ENCODE peak calls at places on chromosomes 7 and 10, in seven cellular contexts. R is EH, O is GM23248, I is WERI-Rb-1, W is dermis blood vessel endothelial cell, Y is nucleus accumbens, Q is right atrium auricular region. N is an unnamed sample.

GRCh38 chr10:7819126-7819470 is 793 bp downstream of the TAF3 start:
- DNase-seq in R (peak; percentile 63), O (peak; percentile 84), I (peak; percentile 27), W (peak; percentile 67), Y (peak; percentile 44), Q (peak; percentile 61), N (peak; percentile 52)

GRCh38 chr7:131072505-131073091 is 255.1 kb upstream of the MKLN1 start:
- DNase-seq in R (peak; percentile 59), O (peak; percentile 56), I (no peak), W (peak; percentile 54), Y (no peak), Q (no peak), N (peak; percentile 68)

GRCh38 chr7:92797693-92798092 is 38.7 kb downstream of the CDK6 start:
- DNase-seq in R (peak; percentile 44), O (peak; percentile 50), I (no peak), W (peak; percentile 43), Y (no peak), Q (no peak), N (peak; percentile 39)

GRCh38 chr7:150685219-150686029 is at the start of gene GIMAP2:
- DNase-seq in R (peak; percentile 1), O (peak; percentile 38), I (no peak), W (peak; percentile 76), Y (no peak), Q (no peak), N (no peak)

GRCh38 chr7:39415091-39415820 is 150.9 kb upstream of the YAE1 start:
- DNase-seq in R (no peak), O (no peak), I (no peak), W (no peak), Y (no peak), Q (no peak), N (no peak)

GRCh38 chr7:95628831-95629439 is 32.6 kb upstream of the PDK4 start:
- DNase-seq in R (no peak), O (peak; percentile 84), I (no peak), W (peak; percentile 49), Y (no peak), Q (no peak), N (peak; percentile 8)

GRCh38 chr10:95860486-95861040 is 47.2 kb upstream of the CC2D2B start:
- DNase-seq in R (peak; percentile 13), O (peak; percentile 38), I (no peak), W (no peak), Y (no peak), Q (no peak), N (peak; percentile 59)

GRCh38 chr7:45660201-45660900 is 86.2 kb downstream of the ADCY1 start:
- DNase-seq in R (no peak), O (no peak), I (no peak), W (no peak), Y (no peak), Q (peak; percentile 23), N (no peak)

GRCh38 chr7:44580945-44581344 is 1.1 kb downstream of the TMED4 start:
- DNase-seq in R (no peak), O (no peak), I (no peak), W (no peak), Y (no peak), Q (no peak), N (no peak)

GRCh38 chr7:137682596-137682995 is 164.2 kb downstream of the DGKI start:
- DNase-seq in R (peak; percentile 89), O (peak; percentile 93), I (no peak), W (no peak), Y (no peak), Q (no peak), N (peak; percentile 81)

GRCh38 chr10:62048919-62049636 is 147.6 kb downstream of the ARID5B start:
- DNase-seq in R (peak; percentile 99), O (peak; percentile 100), I (peak; percentile 62), W (peak; percentile 96), Y (peak; percentile 81), Q (peak; percentile 96), N (peak; percentile 97)

GRCh38 chr10:104018471-104018870 is 51.5 kb downstream of the SLK start:
- DNase-seq in R (no peak), O (no peak), I (no peak), W (no peak), Y (no peak), Q (no peak), N (no peak)

GRCh38 chr10:115968236-115968635 is 304.8 kb downstream of the GFRA1 start:
- DNase-seq in R (no peak), O (no peak), I (no peak), W (no peak), Y (no peak), Q (no peak), N (no peak)

GRCh38 chr7:108454674-108455523 is 1.3 kb downstream of the NRCAM start:
- DNase-seq in R (peak; percentile 27), O (peak; percentile 48), I (peak; percentile 52), W (peak; percentile 67), Y (peak; percentile 62), Q (no peak), N (peak; percentile 37)

GRCh38 chr10:102727037-102727818 is 12.8 kb downstream of the SFXN2 start:
- DNase-seq in R (no peak), O (no peak), I (no peak), W (peak; percentile 49), Y (no peak), Q (no peak), N (no peak)

GRCh38 chr10:69242844-69243212 is 22.7 kb downstream of the HKDC1 start:
- DNase-seq in R (no peak), O (no peak), I (no peak), W (no peak), Y (peak; percentile 61), Q (no peak), N (no peak)

GRCh38 chr7:158527902-158528502 is 59.6 kb downstream of the PTPRN2 start:
- DNase-seq in R (no peak), O (no peak), I (peak; percentile 40), W (no peak), Y (no peak), Q (no peak), N (no peak)

GRCh38 chr7:68720722-68721121 is 877.6 kb upstream of the AUTS2 start:
- DNase-seq in R (peak; percentile 43), O (no peak), I (no peak), W (no peak), Y (no peak), Q (no peak), N (peak; percentile 11)

GRCh38 chr10:76388321-76388720 is 956.9 kb downstream of the LRMDA start:
- DNase-seq in R (peak; percentile 41), O (peak; percentile 43), I (no peak), W (no peak), Y (no peak), Q (no peak), N (peak; percentile 45)

GRCh38 chr10:129963831-129964501 is at the start of gene EBF3:
- DNase-seq in R (peak; percentile 66), O (peak; percentile 83), I (peak; percentile 64), W (peak; percentile 88), Y (no peak), Q (peak; percentile 87), N (peak; percentile 88)

GRCh38 chr10:8138471-8138870 is 84.0 kb downstream of the GATA3 start:
- DNase-seq in R (peak; percentile 15), O (peak; percentile 20), I (no peak), W (no peak), Y (no peak), Q (no peak), N (peak; percentile 2)

GRCh38 chr10:76437011-76437410 is 1005.6 kb downstream of the LRMDA start:
- DNase-seq in R (no peak), O (no peak), I (no peak), W (no peak), Y (no peak), Q (no peak), N (peak; percentile 86)

GRCh38 chr7:5594616-5595544 is 171.2 kb upstream of the TNRC18 start:
- DNase-seq in R (peak; percentile 54), O (peak; percentile 66), I (no peak), W (peak; percentile 59), Y (peak; percentile 32), Q (no peak), N (no peak)

GRCh38 chr7:150370612-150371071 is 2.0 kb downstream of the REPIN1 start:
- DNase-seq in R (peak; percentile 88), O (peak; percentile 71), I (no peak), W (no peak), Y (no peak), Q (no peak), N (peak; percentile 58)

GRCh38 chr7:64999165-65000004 is 7.1 kb downstream of the ERV3-1 start:
- DNase-seq in R (no peak), O (no peak), I (no peak), W (peak; percentile 94), Y (no peak), Q (no peak), N (peak; percentile 71)

N was measured in fibroblast of the aortic adventitia.